ENCODE peak calls at places on chromosomes 2 and 18, in nine cellular contexts. P is iris pigment epithelial cell, N is PC-3, Z is iPS-NIHi11, E is skeletal muscle cell, O is C1 segment of cervical spinal cord, Q is NCI-H345, V is dorsolateral prefrontal cortex, B is foreskin keratinocyte. Y is an unnamed sample.

GRCh38 chr2:185291035-185291647 is 447.5 kb upstream of the FSIP2 start:
- DNase-seq in Q (peak; percentile 38), O (peak; percentile 1), N (peak; percentile 79), V (no peak), Z (peak; percentile 40), P (peak; percentile 65), E (peak; percentile 22), B (peak; percentile 41), Y (peak; percentile 45)

GRCh38 chr18:35073186-35074105 is 32.2 kb downstream of the MAPRE2 start:
- DNase-seq in Q (no peak), P (peak; percentile 77), O (no peak), V (no peak), N (peak; percentile 15), E (no peak), Z (no peak), B (no peak), Y (no peak)

GRCh38 chr2:239804161-239805042 is 220.7 kb downstream of the NDUFA10 start:
- DNase-seq in Z (no peak), O (no peak), B (no peak), N (no peak), V (peak; percentile 36), E (no peak), Q (no peak), P (no peak), Y (no peak)

GRCh38 chr2:224069172-224069571 is 30.1 kb upstream of the SERPINE2 start:
- DNase-seq in N (no peak), O (no peak), V (no peak), P (no peak), B (no peak), Z (no peak), E (no peak), Q (no peak), Y (no peak)

GRCh38 chr2:187206071-187206470 is 242.0 kb downstream of the CALCRL start:
- DNase-seq in V (no peak), N (peak; percentile 5), Z (no peak), E (no peak), Q (no peak), P (no peak), O (no peak), B (peak; percentile 68), Y (no peak)

GRCh38 chr2:219551863-219552381 is 8.1 kb downstream of the TMEM198 start:
- DNase-seq in E (no peak), Q (no peak), O (no peak), N (no peak), V (no peak), P (no peak), B (peak; percentile 51), Z (peak; percentile 52), Y (peak; percentile 76)

GRCh38 chr18:22286576-22286975 is 117.2 kb downstream of the GATA6 start:
- DNase-seq in Q (no peak), B (peak; percentile 52), O (no peak), N (peak; percentile 92), E (no peak), Z (no peak), V (no peak), P (no peak), Y (no peak)

GRCh38 chr2:20796374-20796791 is 26.5 kb downstream of the LDAH start:
- DNase-seq in V (no peak), E (peak; percentile 49), B (peak; percentile 74), Q (no peak), N (no peak), O (no peak), Z (no peak), P (peak; percentile 87), Y (no peak)

GRCh38 chr2:69755862-69756467 is 14.0 kb downstream of the ANXA4 start:
- DNase-seq in N (peak; percentile 97), Z (no peak), O (no peak), P (peak; percentile 40), B (peak; percentile 86), V (no peak), Q (no peak), E (no peak), Y (peak; percentile 37)

GRCh38 chr2:141306368-141306767 is 824.4 kb downstream of the LRP1B start:
- DNase-seq in V (no peak), Q (no peak), E (no peak), B (no peak), P (no peak), N (no peak), O (no peak), Z (no peak), Y (no peak)

GRCh38 chr2:233764264-233764663 is 4.2 kb downstream of the UGT1A1 start:
- DNase-seq in V (no peak), B (peak; percentile 7), P (peak; percentile 82), N (peak; percentile 65), Z (no peak), O (no peak), E (peak; percentile 5), Q (no peak), Y (no peak)

GRCh38 chr2:96819101-96819875 is 3.2 kb downstream of the CNNM3 start:
- DNase-seq in Z (no peak), E (no peak), V (no peak), B (no peak), Q (peak; percentile 49), O (no peak), N (no peak), P (no peak), Y (peak; percentile 27)

GRCh38 chr2:28895189-28895893 is 874 bp downstream of the WDR43 start:
- DNase-seq in V (no peak), Q (peak; percentile 17), B (peak; percentile 76), Z (peak; percentile 15), O (peak; percentile 42), P (peak; percentile 65), E (no peak), N (peak; percentile 69), Y (peak; percentile 40)

GRCh38 chr2:26475037-26475436 is 2.9 kb downstream of the OTOF start:
- DNase-seq in N (no peak), B (no peak), E (no peak), Q (no peak), O (no peak), V (no peak), P (no peak), Z (no peak), Y (peak; percentile 3)